ENCODE peak calls at places on chromosomes 16 and 17, in four cellular contexts. N is mucosa of descending colon, G is AG10803, J is sigmoid colon. L is an unnamed sample.

GRCh38 chr16:853981-854807 is 53.7 kb upstream of the GNG13 start:
- DNase-seq in N (no peak), G (no peak), J (no peak), L (no peak)

GRCh38 chr17:35423761-35424160 is 8.5 kb downstream of the SLFN12 start:
- DNase-seq in N (no peak), G (no peak), J (no peak), L (peak)

GRCh38 chr17:67052720-67053437 is 8.5 kb downstream of the CACNG1 start:
- DNase-seq in N (no peak), G (no peak), J (no peak), L (no peak)

GRCh38 chr17:43171761-43172487 is 910 bp downstream of the NBR1 start:
- DNase-seq in N (no peak), G (peak), J (peak), L (peak)

GRCh38 chr17:33778505-33779398 is 476.3 kb upstream of the CCL2 start:
- DNase-seq in N (no peak), G (peak), J (no peak), L (peak)

GRCh38 chr17:29176500-29177351 is 3.5 kb downstream of the MYO18A start:
- DNase-seq in N (peak), G (no peak), J (peak), L (peak)

GRCh38 chr17:49494399-49494798 is 694 bp upstream of the NGFR start:
- DNase-seq in N (no peak), G (no peak), J (no peak), L (no peak)

GRCh38 chr17:81401727-81402529 is 6.7 kb downstream of the BAHCC1 start:
- DNase-seq in N (no peak), G (peak), J (no peak), L (peak)

GRCh38 chr17:10631048-10631700 is 25.9 kb downstream of the MYH3 start:
- DNase-seq in N (no peak), G (peak), J (no peak), L (peak)

GRCh38 chr17:73546770-73547345 is 97.4 kb downstream of the SDK2 start:
- DNase-seq in N (peak), G (peak), J (no peak), L (no peak)

GRCh38 chr17:4721203-4722135 is 9.8 kb upstream of the MED11 start:
- DNase-seq in N (peak), G (no peak), J (no peak), L (peak)

GRCh38 chr17:57541472-57542394 is 203.4 kb downstream of the CCDC182 start:
- DNase-seq in N (no peak), G (peak), J (peak), L (peak)

GRCh38 chr17:27523712-27524111 is 67.5 kb downstream of the KSR1 start:
- DNase-seq in N (no peak), G (no peak), J (no peak), L (no peak)

GRCh38 chr16:85524630-85525463 is 88.3 kb upstream of the GSE1 start:
- DNase-seq in N (no peak), G (peak), J (peak), L (peak)

DNA sequence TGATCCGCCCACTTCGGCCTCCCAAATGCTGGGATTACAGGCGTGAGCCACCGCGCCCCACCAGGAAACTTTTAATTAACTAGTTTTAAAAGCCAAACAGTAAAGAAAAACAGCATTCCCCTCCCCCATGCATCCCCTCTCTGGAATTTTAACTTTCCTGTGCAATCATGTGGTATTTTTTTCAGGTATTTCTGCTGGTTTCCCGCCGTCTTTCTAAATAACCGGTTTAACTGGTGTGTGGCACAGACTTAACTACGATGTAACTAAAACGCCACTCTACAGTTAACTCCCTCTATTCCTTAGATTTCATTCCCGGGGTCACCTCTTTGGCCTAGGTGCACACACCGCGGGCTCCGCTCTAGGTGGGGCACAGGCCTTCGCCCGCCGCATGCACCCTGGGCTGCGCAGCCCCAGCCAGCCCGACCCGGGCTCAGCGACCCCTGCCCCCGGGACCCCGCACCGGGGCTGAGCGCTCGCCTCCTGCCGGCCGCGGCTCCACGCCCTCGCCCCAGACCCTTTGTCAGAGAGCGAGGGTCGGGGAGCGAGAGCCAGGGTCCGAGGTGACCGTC is 15.1 kb upstream of the UTP6 start:
- DNase-seq in N (no peak), G (no peak), J (no peak), L (no peak)
- H3K4me3 ChIP-seq in N (no peak), G (no peak), J (no peak), L (no peak)

DNA sequence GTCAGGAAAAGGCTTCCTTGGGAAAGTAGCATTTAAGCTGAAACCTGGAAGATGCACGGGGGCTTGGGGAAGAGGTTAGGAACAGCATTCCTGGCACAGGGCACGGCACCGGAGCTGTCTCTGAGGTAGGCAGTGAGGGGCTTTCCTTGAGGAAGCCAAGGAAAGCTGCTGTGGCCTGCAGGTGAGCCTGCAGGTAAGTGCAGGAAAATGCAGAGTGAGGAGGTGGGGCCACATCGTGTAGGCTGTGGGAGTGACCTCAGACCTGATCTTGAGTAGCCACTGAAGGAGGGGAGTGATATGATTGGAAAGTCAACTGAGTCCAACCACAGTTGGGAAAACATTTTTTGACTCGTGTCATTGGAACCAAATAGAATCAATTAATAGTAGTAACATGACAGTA is 79.5 kb downstream of the CDK5R1 start:
- DNase-seq in N (no peak), G (no peak), J (no peak), L (no peak)
- H3K4me3 ChIP-seq in N (no peak), G (no peak), J (no peak), L (no peak)

DNA sequence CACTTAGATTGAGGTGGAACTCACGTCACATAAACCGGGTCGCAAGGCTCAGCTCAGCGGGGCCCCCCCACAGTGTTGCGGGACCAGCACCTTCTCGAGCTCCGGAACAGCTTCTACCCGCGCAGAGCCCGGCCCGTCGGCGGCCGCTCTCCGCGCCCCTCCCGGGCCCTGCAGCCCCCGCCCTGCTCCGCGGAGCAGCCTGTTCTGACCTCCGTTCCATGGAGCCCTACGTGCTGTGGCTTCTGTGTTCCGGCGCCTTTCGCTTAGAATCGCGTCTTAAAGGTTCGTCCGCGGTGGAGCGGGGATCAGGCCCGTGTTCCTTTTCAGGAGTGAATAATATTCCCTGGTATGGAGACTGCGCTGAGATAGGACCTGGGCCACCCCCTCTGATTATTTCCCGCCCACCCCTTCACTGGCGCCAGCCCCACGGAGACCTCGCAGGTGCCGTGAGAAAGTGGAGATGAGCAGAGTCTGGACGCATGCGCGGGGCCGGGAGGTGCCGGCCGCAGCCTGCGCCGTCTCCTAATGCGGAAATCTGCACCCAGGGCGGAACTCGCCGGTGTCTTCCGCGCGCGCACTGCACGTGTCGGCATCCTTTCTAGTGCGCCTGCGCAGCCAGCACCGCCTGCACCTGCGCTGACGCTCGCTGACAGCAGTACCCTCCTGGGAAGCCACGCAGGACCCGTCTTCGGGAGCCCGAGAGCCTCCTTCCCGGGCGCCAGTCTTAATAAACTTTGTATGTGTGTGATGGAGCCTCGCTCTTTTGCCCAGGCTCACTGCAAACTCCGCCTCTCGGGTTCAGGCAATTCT is 30.9 kb downstream of the ZNF778 start:
- DNase-seq in N (no peak), G (no peak), J (no peak), L (no peak)
- H3K4me3 ChIP-seq in N (no peak), G (no peak), J (peak), L (peak)

GRCh38 chr16:27430923-27431484 is 29.0 kb downstream of the IL21R start:
- DNase-seq in N (no peak), G (peak), J (peak), L (no peak)

GRCh38 chr16:27430512-27430911 is 28.5 kb downstream of the IL21R start:
- DNase-seq in N (no peak), G (no peak), J (no peak), L (no peak)

GRCh38 chr16:27429330-27429871 is 27.4 kb downstream of the IL21R start:
- DNase-seq in N (no peak), G (no peak), J (peak), L (no peak)

GRCh38 chr16:27428035-27428785 is 26.2 kb downstream of the IL21R start:
- DNase-seq in N (no peak), G (no peak), J (peak), L (no peak)

DNA sequence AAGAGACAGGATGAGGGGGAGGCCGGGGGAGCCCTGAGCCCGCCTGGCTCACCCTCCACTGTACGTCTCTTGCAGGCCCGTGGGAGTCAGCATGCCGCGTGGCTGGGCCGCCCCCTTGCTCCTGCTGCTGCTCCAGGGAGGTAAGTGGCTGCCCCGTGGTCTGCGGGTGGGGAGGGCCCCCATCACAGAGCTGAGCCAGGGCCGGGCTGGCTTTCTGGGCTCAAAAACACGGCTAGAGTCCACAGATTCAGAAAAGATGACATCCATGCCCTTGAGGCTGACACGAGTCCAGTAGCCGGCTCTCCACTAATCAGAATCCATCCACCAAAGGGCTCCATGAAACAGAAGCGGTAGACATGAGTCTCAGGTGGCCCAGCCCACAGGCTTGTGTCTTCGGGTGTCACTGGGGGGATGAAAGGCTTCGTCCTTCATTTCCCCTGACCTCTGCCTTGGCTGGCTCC is 28.0 kb downstream of the IL21R start:
- DNase-seq in N (no peak), G (no peak), J (peak), L (no peak)
- H3K4me3 ChIP-seq in N (no peak), G (no peak), J (no peak), L (no peak)

GRCh38 chr16:62213763-62214162 is 177.5 kb upstream of the CDH8 start:
- DNase-seq in N (peak), G (no peak), J (no peak), L (no peak)
- H3K4me3 ChIP-seq in N (no peak), G (no peak), J (no peak), L (no peak)

DNA sequence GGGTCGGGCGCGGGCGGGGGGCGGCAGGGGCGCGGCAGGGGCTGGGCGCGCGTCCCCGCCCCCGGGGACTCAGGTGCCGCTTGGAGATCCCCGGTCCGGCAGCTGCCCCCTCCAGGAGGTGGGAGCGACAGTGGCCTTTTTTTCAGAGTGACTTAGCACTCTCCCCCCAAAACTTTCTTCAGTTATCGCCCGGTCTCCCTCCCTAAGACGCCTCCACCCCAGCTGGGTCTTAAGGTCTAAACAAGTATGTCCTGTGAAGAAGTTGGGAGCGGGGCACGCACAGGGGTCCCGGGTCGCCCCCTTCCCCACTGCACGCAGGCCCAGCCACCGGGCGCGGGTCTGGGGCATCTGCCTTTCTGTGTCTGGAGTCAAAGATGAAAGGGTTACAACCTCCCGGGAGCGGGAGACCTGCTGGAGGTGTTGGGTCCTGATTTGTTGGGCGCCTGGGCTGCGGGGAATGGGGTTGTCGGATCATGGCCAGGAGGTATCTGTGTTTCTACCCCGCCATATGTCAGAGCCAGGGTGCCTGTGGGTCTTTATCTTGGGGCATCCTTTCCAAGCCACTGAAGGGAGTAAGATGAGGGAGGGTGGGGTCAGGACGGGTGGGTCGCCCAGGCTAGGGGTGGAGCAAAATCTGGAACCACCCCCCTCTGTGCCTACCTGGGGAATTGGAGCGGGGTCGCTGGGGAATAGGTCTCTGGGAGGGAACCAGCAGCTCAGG is 748 bp downstream of the FMNL1 start:
- DNase-seq in N (peak), G (no peak), J (no peak), L (no peak)
- H3K4me3 ChIP-seq in N (peak), G (peak), J (peak), L (peak)